ENCODE peak calls at places on chromosomes 11 and 22, in five cellular contexts. X is HCT116, L is A549, B is OCI-LY7, I is HepG2. W is an unnamed sample.

GRCh38 chr11:72812604-72812967 is 1.6 kb upstream of the ATG16L2 start:
- DNase-seq in X (no peak), L (no peak), B (peak; percentile 40), I (no peak), W (no peak)

GRCh38 chr11:122077459-122077858 is 38.6 kb downstream of the BLID start:
- DNase-seq in X (no peak), L (no peak), B (no peak), I (no peak), W (no peak)

GRCh38 chr11:36371161-36371560 is 75.1 kb downstream of the PRR5L start:
- DNase-seq in X (no peak), L (no peak), B (no peak), I (no peak), W (no peak)

GRCh38 chr11:69552951-69553350 is 71.5 kb downstream of the LINC01488 start:
- DNase-seq in X (no peak), L (no peak), B (no peak), I (no peak), W (no peak)

GRCh38 chr11:33616552-33616951 is 84.1 kb downstream of the C11orf91 start:
- DNase-seq in X (no peak), L (no peak), B (no peak), I (no peak), W (no peak)

GRCh38 chr11:121464352-121464946 is 11.7 kb upstream of the SORL1-AS1 start:
- DNase-seq in X (peak; percentile 81), L (peak; percentile 47), B (peak; percentile 66), I (peak; percentile 15), W (no peak)

GRCh38 chr11:134498326-134499139 is 86.5 kb upstream of the B3GAT1 start:
- DNase-seq in X (no peak), L (no peak), B (no peak), I (no peak), W (no peak)

GRCh38 chr11:128503231-128503991 is 83.9 kb downstream of the ETS1 start:
- DNase-seq in X (no peak), L (no peak), B (no peak), I (no peak), W (no peak)

GRCh38 chr11:121841487-121842167 is 274.4 kb downstream of the BLID start:
- DNase-seq in X (no peak), L (no peak), B (no peak), I (peak; percentile 4), W (no peak)

GRCh38 chr11:2796091-2796490 is 89.5 kb downstream of the CDKN1C start:
- DNase-seq in X (no peak), L (no peak), B (no peak), I (no peak), W (no peak)

GRCh38 chr11:6737872-6738466 is 33.8 kb downstream of the OR2AG2 start:
- DNase-seq in X (peak; percentile 43), L (peak; percentile 36), B (peak; percentile 80), I (peak; percentile 41), W (peak; percentile 84)

GRCh38 chr11:90321018-90321417 is 98.2 kb upstream of the CHORDC1 start:
- DNase-seq in X (no peak), L (no peak), B (no peak), I (no peak), W (no peak)

GRCh38 chr11:61654397-61654829 is 25.8 kb upstream of the DAGLA start:
- DNase-seq in X (no peak), L (no peak), B (no peak), I (no peak), W (no peak)

GRCh38 chr11:45150301-45150700 is 3.9 kb downstream of the PRDM11 start:
- DNase-seq in X (no peak), L (no peak), B (no peak), I (no peak), W (no peak)

GRCh38 chr22:48897959-48898358 is 929.7 kb downstream of the BRD1 start:
- DNase-seq in X (no peak), L (no peak), B (no peak), I (no peak), W (no peak)

GRCh38 chr11:115214644-115215305 is 289.4 kb downstream of the CADM1 start:
- DNase-seq in X (no peak), L (no peak), B (no peak), I (no peak), W (no peak)

GRCh38 chr11:17411418-17411817 is 23.0 kb upstream of the KCNJ11 start:
- DNase-seq in X (no peak), L (no peak), B (no peak), I (no peak), W (no peak)

GRCh38 chr22:35561796-35562526 is 21.3 kb downstream of the RASD2 start:
- DNase-seq in X (peak; percentile 70), L (peak; percentile 66), B (no peak), I (no peak), W (no peak)

GRCh38 chr22:49623715-49624114 is 204.0 kb downstream of the BRD1 start:
- DNase-seq in X (no peak), L (no peak), B (no peak), I (no peak), W (no peak)

GRCh38 chr11:112826788-112827187 is 134.4 kb upstream of the NCAM1 start:
- DNase-seq in X (no peak), L (no peak), B (no peak), I (no peak), W (no peak)

GRCh38 chr22:37345863-37346514 is 63.7 kb downstream of the CYTH4 start:
- DNase-seq in X (no peak), L (no peak), B (no peak), I (no peak), W (no peak)

DNA sequence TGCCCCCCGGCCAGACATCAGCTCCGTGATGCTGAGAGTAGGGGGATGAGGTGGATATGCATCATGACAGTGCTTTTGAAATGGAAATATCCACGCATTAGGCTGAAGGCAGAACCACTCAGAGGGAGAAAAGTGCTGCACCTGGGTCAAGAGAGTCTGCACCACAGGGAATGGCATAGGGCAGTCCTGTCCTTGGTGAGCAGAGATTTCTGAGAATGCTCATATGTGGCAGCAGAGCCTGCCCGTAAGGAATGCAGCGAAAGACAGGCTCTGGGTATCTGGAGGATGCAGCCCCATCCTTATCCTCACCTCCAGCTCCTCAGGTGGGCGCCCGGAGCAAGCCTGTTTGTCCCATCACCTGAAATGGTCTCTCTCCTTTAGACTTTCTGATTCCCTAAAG is 37.5 kb upstream of the SEZ6L start:
- DNase-seq in X (no peak), L (no peak), B (no peak), I (no peak), W (no peak)
- H3K4me2 ChIP-seq in X (no peak overlapping the region), L (no peak overlapping the region), B (no peak overlapping the region), I (no peak overlapping the region), W (no peak overlapping the region)

GRCh38 chr11:108620958-108621772 is 27.6 kb upstream of the EXPH5 start:
- DNase-seq in X (no peak), L (no peak), B (no peak), I (no peak), W (peak; percentile 94)
- H3K4me2 ChIP-seq in X (no peak overlapping the region), L (peak overlapping the region; percentile 34), B (no peak overlapping the region), I (no peak overlapping the region), W (peak overlapping the region; percentile 76)

GRCh38 chr11:67284811-67285540 is 4.1 kb upstream of the ANKRD13D start:
- DNase-seq in X (no peak), L (no peak), B (no peak), I (no peak), W (no peak)
- H3K4me2 ChIP-seq in X (no peak overlapping the region), L (no peak overlapping the region), B (no peak overlapping the region), I (no peak overlapping the region), W (no peak overlapping the region)

GRCh38 chr11:18564149-18564548 is 24.4 kb downstream of the UEVLD start:
- DNase-seq in X (no peak), L (no peak), B (no peak), I (no peak), W (no peak)

GRCh38 chr11:18566406-18566805 is 22.1 kb downstream of the UEVLD start:
- DNase-seq in X (no peak), L (no peak), B (no peak), I (no peak), W (no peak)

GRCh38 chr11:18563090-18563730 is 25.3 kb downstream of the UEVLD start:
- DNase-seq in X (no peak), L (no peak), B (no peak), I (no peak), W (no peak)

DNA sequence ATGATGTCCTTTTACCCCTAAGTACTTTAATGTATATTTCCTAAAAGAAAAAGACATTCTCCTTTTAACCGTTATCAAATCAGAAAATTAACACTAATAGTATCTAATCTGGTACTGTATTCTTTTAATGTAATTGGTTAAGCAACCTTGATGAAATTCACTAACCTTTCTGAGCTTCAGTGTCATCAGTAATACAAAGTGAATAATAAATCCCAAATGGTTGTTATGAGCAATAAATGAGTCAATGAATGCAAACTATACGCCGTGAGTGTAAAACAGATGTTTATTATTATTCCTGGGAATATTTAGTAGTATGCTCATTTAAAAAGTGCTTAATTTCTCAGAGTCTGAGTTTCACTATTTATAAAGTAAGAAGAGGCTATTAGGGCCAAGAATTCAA is 21.5 kb downstream of the UEVLD start:
- DNase-seq in X (no peak), L (no peak), B (no peak), I (no peak), W (no peak)
- H3K4me2 ChIP-seq in X (no peak overlapping the region), L (no peak overlapping the region), B (no peak overlapping the region), I (no peak overlapping the region), W (no peak overlapping the region)

GRCh38 chr22:22111983-22112382 is 129.4 kb upstream of the TOP3B start:
- DNase-seq in X (no peak), L (no peak), B (no peak), I (no peak), W (no peak)

GRCh38 chr22:22110548-22111266 is 128.1 kb upstream of the TOP3B start:
- DNase-seq in X (peak; percentile 46), L (peak; percentile 52), B (peak; percentile 95), I (no peak), W (peak; percentile 86)

GRCh38 chr22:22111267-22111751 is 128.7 kb upstream of the TOP3B start:
- DNase-seq in X (no peak), L (peak; percentile 15), B (peak; percentile 47), I (no peak), W (no peak)

GRCh38 chr22:22113701-22114100 is 130.9 kb upstream of the VPREB1 start:
- DNase-seq in X (no peak), L (no peak), B (no peak), I (no peak), W (no peak)

GRCh38 chr22:22112533-22113294 is 130.1 kb upstream of the TOP3B start:
- DNase-seq in X (no peak), L (no peak), B (no peak), I (no peak), W (no peak)
- H3K4me2 ChIP-seq in X (no peak overlapping the region), L (no peak overlapping the region), B (no peak overlapping the region), I (no peak overlapping the region), W (no peak overlapping the region)

GRCh38 chr11:77634724-77635123 is 2.9 kb downstream of the CLNS1A start:
- DNase-seq in X (no peak), L (no peak), B (no peak), I (no peak), W (no peak)

GRCh38 chr11:77633856-77634425 is 3.7 kb downstream of the CLNS1A start:
- DNase-seq in X (no peak), L (no peak), B (no peak), I (no peak), W (no peak)

GRCh38 chr11:77630311-77630710 is 7.3 kb downstream of the CLNS1A start:
- DNase-seq in X (no peak), L (no peak), B (no peak), I (no peak), W (no peak)
- H3K4me2 ChIP-seq in X (no peak overlapping the region), L (no peak overlapping the region), B (no peak overlapping the region), I (peak overlapping the region; percentile 66), W (no peak overlapping the region)

GRCh38 chr11:937853-938261 is 12.2 kb downstream of the AP2A2 start:
- DNase-seq in X (no peak), L (no peak), B (no peak), I (no peak), W (no peak)
- H3K4me2 ChIP-seq in X (no peak overlapping the region), L (no peak overlapping the region), B (no peak overlapping the region), I (no peak overlapping the region), W (no peak overlapping the region)